ENCODE peak calls at places on chromosome 11, in six cellular contexts. One of them, this sample, is unnamed.

GRCh38 chr11:94169516-94169915 is 40.9 kb downstream of the PANX1 start:
- DNase-seq in IMR-90: no peak
- DNase-seq in H9: no peak
- DNase-seq in neuronal stem cell: no peak
- DNase-seq in mesendoderm: peak; percentile 62
- DNase-seq in H1: no peak
- DNase-seq in this sample: no peak

GRCh38 chr11:93123351-93123898 is 74.4 kb downstream of the SLC36A4 start:
- DNase-seq in IMR-90: peak; percentile 54
- DNase-seq in H9: no peak
- DNase-seq in neuronal stem cell: no peak
- DNase-seq in mesendoderm: no peak
- DNase-seq in H1: no peak
- DNase-seq in this sample: no peak

GRCh38 chr11:34492806-34493414 is 20.7 kb downstream of the ELF5 start:
- DNase-seq in IMR-90: peak; percentile 51
- DNase-seq in H9: peak; percentile 44
- DNase-seq in neuronal stem cell: peak; percentile 60
- DNase-seq in mesendoderm: peak; percentile 64
- DNase-seq in H1: peak; percentile 7
- DNase-seq in this sample: peak; percentile 59

GRCh38 chr11:15816270-15816871 is 540.0 kb downstream of the SOX6 start:
- DNase-seq in IMR-90: peak; percentile 92
- DNase-seq in H9: no peak
- DNase-seq in neuronal stem cell: no peak
- DNase-seq in mesendoderm: peak; percentile 10
- DNase-seq in H1: no peak
- DNase-seq in this sample: peak; percentile 92

GRCh38 chr11:35313066-35313765 is 106.1 kb downstream of the SLC1A2 start:
- DNase-seq in IMR-90: no peak
- DNase-seq in H9: no peak
- DNase-seq in neuronal stem cell: no peak
- DNase-seq in mesendoderm: no peak
- DNase-seq in H1: no peak
- DNase-seq in this sample: no peak

GRCh38 chr11:14386895-14387480 is 28.0 kb upstream of the RRAS2 start:
- DNase-seq in IMR-90: peak; percentile 89
- DNase-seq in H9: peak; percentile 78
- DNase-seq in neuronal stem cell: peak; percentile 70
- DNase-seq in mesendoderm: peak; percentile 98
- DNase-seq in H1: peak; percentile 15
- DNase-seq in this sample: peak; percentile 83

GRCh38 chr11:75371930-75372876 is 20.7 kb upstream of the ARRB1 start:
- DNase-seq in IMR-90: no peak
- DNase-seq in H9: no peak
- DNase-seq in neuronal stem cell: no peak
- DNase-seq in mesendoderm: no peak
- DNase-seq in H1: no peak
- DNase-seq in this sample: peak; percentile 70

GRCh38 chr11:34609850-34610249 is 11.0 kb upstream of the EHF start:
- DNase-seq in IMR-90: no peak
- DNase-seq in H9: no peak
- DNase-seq in neuronal stem cell: no peak
- DNase-seq in mesendoderm: no peak
- DNase-seq in H1: no peak
- DNase-seq in this sample: no peak

GRCh38 chr11:76107946-76108345 is 98.4 kb downstream of the WNT11 start:
- DNase-seq in IMR-90: no peak
- DNase-seq in H9: no peak
- DNase-seq in neuronal stem cell: no peak
- DNase-seq in mesendoderm: no peak
- DNase-seq in H1: no peak
- DNase-seq in this sample: no peak

GRCh38 chr11:67613960-67614715 is 7.4 kb downstream of the NDUFV1 start:
- DNase-seq in IMR-90: peak; percentile 13
- DNase-seq in H9: peak; percentile 86
- DNase-seq in neuronal stem cell: peak; percentile 69
- DNase-seq in mesendoderm: peak; percentile 70
- DNase-seq in H1: no peak
- DNase-seq in this sample: peak; percentile 49

GRCh38 chr11:79396001-79396400 is 44.8 kb downstream of the TENM4 start:
- DNase-seq in IMR-90: no peak
- DNase-seq in H9: no peak
- DNase-seq in neuronal stem cell: no peak
- DNase-seq in mesendoderm: no peak
- DNase-seq in H1: no peak
- DNase-seq in this sample: no peak

GRCh38 chr11:827861-828167 is at the start of gene CRACR2B:
- DNase-seq in IMR-90: no peak
- DNase-seq in H9: no peak
- DNase-seq in neuronal stem cell: no peak
- DNase-seq in mesendoderm: no peak
- DNase-seq in H1: no peak
- DNase-seq in this sample: no peak

GRCh38 chr11:78850078-78850477 is 275.4 kb upstream of the NARS2 start:
- DNase-seq in IMR-90: no peak
- DNase-seq in H9: no peak
- DNase-seq in neuronal stem cell: no peak
- DNase-seq in mesendoderm: no peak
- DNase-seq in H1: no peak
- DNase-seq in this sample: no peak

GRCh38 chr11:100536979-100537378 is 150.1 kb upstream of the ARHGAP42 start:
- DNase-seq in IMR-90: no peak
- DNase-seq in H9: no peak
- DNase-seq in neuronal stem cell: no peak
- DNase-seq in mesendoderm: no peak
- DNase-seq in H1: no peak
- DNase-seq in this sample: no peak

GRCh38 chr11:93484716-93485115 is 58.5 kb downstream of the SMCO4 start:
- DNase-seq in IMR-90: peak; percentile 62
- DNase-seq in H9: no peak
- DNase-seq in neuronal stem cell: no peak
- DNase-seq in mesendoderm: no peak
- DNase-seq in H1: no peak
- DNase-seq in this sample: no peak

GRCh38 chr11:134536677-134537076 is 124.6 kb upstream of the B3GAT1 start:
- DNase-seq in IMR-90: no peak
- DNase-seq in H9: no peak
- DNase-seq in neuronal stem cell: no peak
- DNase-seq in mesendoderm: no peak
- DNase-seq in H1: no peak
- DNase-seq in this sample: no peak

GRCh38 chr11:26944866-26945664 is 48.8 kb upstream of the FIBIN start:
- DNase-seq in IMR-90: peak; percentile 53
- DNase-seq in H9: no peak
- DNase-seq in neuronal stem cell: no peak
- DNase-seq in mesendoderm: no peak
- DNase-seq in H1: no peak
- DNase-seq in this sample: no peak

GRCh38 chr11:88174627-88175003 is 628 bp downstream of the RAB38 start:
- DNase-seq in IMR-90: peak; percentile 86
- DNase-seq in H9: peak; percentile 41
- DNase-seq in neuronal stem cell: peak; percentile 29
- DNase-seq in mesendoderm: peak; percentile 51
- DNase-seq in H1: peak; percentile 5
- DNase-seq in this sample: peak; percentile 90

GRCh38 chr11:68965901-68966868 is 14.6 kb downstream of the MRGPRD start:
- DNase-seq in IMR-90: no peak
- DNase-seq in H9: no peak
- DNase-seq in neuronal stem cell: no peak
- DNase-seq in mesendoderm: no peak
- DNase-seq in H1: no peak
- DNase-seq in this sample: no peak

GRCh38 chr11:118870396-118871343 is 13.0 kb upstream of the CXCR5 start:
- DNase-seq in IMR-90: peak; percentile 13
- DNase-seq in H9: no peak
- DNase-seq in neuronal stem cell: no peak
- DNase-seq in mesendoderm: peak; percentile 35
- DNase-seq in H1: no peak
- DNase-seq in this sample: no peak

GRCh38 chr11:134414036-134414731 is 2.1 kb upstream of the B3GAT1 start:
- DNase-seq in IMR-90: no peak
- DNase-seq in H9: no peak
- DNase-seq in neuronal stem cell: no peak
- DNase-seq in mesendoderm: no peak
- DNase-seq in H1: no peak
- DNase-seq in this sample: no peak

GRCh38 chr11:112229746-112230433 is 3.7 kb downstream of the PTS start:
- DNase-seq in IMR-90: peak; percentile 86
- DNase-seq in H9: no peak
- DNase-seq in neuronal stem cell: no peak
- DNase-seq in mesendoderm: no peak
- DNase-seq in H1: no peak
- DNase-seq in this sample: peak; percentile 90

GRCh38 chr11:104043678-104044239 is 7.3 kb downstream of the DDI1 start:
- DNase-seq in IMR-90: peak; percentile 80
- DNase-seq in H9: no peak
- DNase-seq in neuronal stem cell: no peak
- DNase-seq in mesendoderm: no peak
- DNase-seq in H1: no peak
- DNase-seq in this sample: peak; percentile 3

GRCh38 chr11:71505001-71505400 is 22.1 kb upstream of the KRTAP5-7 start:
- DNase-seq in IMR-90: no peak
- DNase-seq in H9: no peak
- DNase-seq in neuronal stem cell: no peak
- DNase-seq in mesendoderm: no peak
- DNase-seq in H1: no peak
- DNase-seq in this sample: no peak

GRCh38 chr11:69260622-69261021 is 33.3 kb upstream of the MYEOV start:
- DNase-seq in IMR-90: no peak
- DNase-seq in H9: no peak
- DNase-seq in neuronal stem cell: no peak
- DNase-seq in mesendoderm: no peak
- DNase-seq in H1: no peak
- DNase-seq in this sample: peak; percentile 18

GRCh38 chr11:95068549-95068948 is 1.8 kb downstream of the SRSF8 start:
- DNase-seq in IMR-90: peak; percentile 87
- DNase-seq in H9: peak; percentile 45
- DNase-seq in neuronal stem cell: peak; percentile 38
- DNase-seq in mesendoderm: peak; percentile 66
- DNase-seq in H1: no peak
- DNase-seq in this sample: peak; percentile 97

GRCh38 chr11:76802621-76803020 is 19.5 kb downstream of the TSKU start:
- DNase-seq in IMR-90: no peak
- DNase-seq in H9: no peak
- DNase-seq in neuronal stem cell: no peak
- DNase-seq in mesendoderm: no peak
- DNase-seq in H1: no peak
- DNase-seq in this sample: no peak

GRCh38 chr11:86681039-86681745 is 8.8 kb upstream of the ME3 start:
- DNase-seq in IMR-90: no peak
- DNase-seq in H9: no peak
- DNase-seq in neuronal stem cell: no peak
- DNase-seq in mesendoderm: no peak
- DNase-seq in H1: no peak
- DNase-seq in this sample: no peak

GRCh38 chr11:123272565-123272964 is 77.5 kb upstream of the CLMP start:
- DNase-seq in IMR-90: no peak
- DNase-seq in H9: no peak
- DNase-seq in neuronal stem cell: no peak
- DNase-seq in mesendoderm: no peak
- DNase-seq in H1: no peak
- DNase-seq in this sample: no peak

GRCh38 chr11:106222626-106223025 is 145.2 kb downstream of the AASDHPPT start:
- DNase-seq in IMR-90: no peak
- DNase-seq in H9: no peak
- DNase-seq in neuronal stem cell: no peak
- DNase-seq in mesendoderm: peak; percentile 27
- DNase-seq in H1: no peak
- DNase-seq in this sample: no peak

GRCh38 chr11:68471360-68472340 is 11.1 kb downstream of the PPP6R3 start:
- DNase-seq in IMR-90: peak; percentile 29
- DNase-seq in H9: no peak
- DNase-seq in neuronal stem cell: no peak
- DNase-seq in mesendoderm: no peak
- DNase-seq in H1: no peak
- DNase-seq in this sample: no peak

GRCh38 chr11:14015711-14016110 is 53.2 kb downstream of the SPON1 start:
- DNase-seq in IMR-90: peak; percentile 81
- DNase-seq in H9: peak; percentile 46
- DNase-seq in neuronal stem cell: peak; percentile 5
- DNase-seq in mesendoderm: peak; percentile 94
- DNase-seq in H1: no peak
- DNase-seq in this sample: peak; percentile 47

GRCh38 chr11:78138281-78138680 is 1.1 kb downstream of the ALG8 start:
- DNase-seq in IMR-90: peak; percentile 16
- DNase-seq in H9: no peak
- DNase-seq in neuronal stem cell: no peak
- DNase-seq in mesendoderm: no peak
- DNase-seq in H1: no peak
- DNase-seq in this sample: no peak

GRCh38 chr11:9570313-9570712 is 3.2 kb upstream of the WEE1 start:
- DNase-seq in IMR-90: no peak
- DNase-seq in H9: no peak
- DNase-seq in neuronal stem cell: no peak
- DNase-seq in mesendoderm: no peak
- DNase-seq in H1: no peak
- DNase-seq in this sample: no peak
- H3K79me1 ChIP-seq in IMR-90: peaks cover 25% of the 10 kb centered on the region
- H3K79me1 ChIP-seq in H9: no peaks in the 10 kb centered on the region
- H3K79me1 ChIP-seq in neuronal stem cell: no peaks in the 10 kb centered on the region
- H3K79me1 ChIP-seq in mesendoderm: no peaks in the 10 kb centered on the region
- H3K79me1 ChIP-seq in H1: no peaks in the 10 kb centered on the region
- H3K79me1 ChIP-seq in this sample: peaks cover 4% of the 10 kb centered on the region

GRCh38 chr11:44766112-44766971 is 39.6 kb downstream of the TSPAN18 start:
- DNase-seq in IMR-90: peak; percentile 93
- DNase-seq in H9: peak; percentile 22
- DNase-seq in neuronal stem cell: no peak
- DNase-seq in mesendoderm: peak; percentile 79
- DNase-seq in H1: no peak
- DNase-seq in this sample: peak; percentile 94
- H2BK15ac ChIP-seq in IMR-90: peak overlapping the region; percentile 35
- H2BK15ac ChIP-seq in H9: no peak overlapping the region
- H2BK15ac ChIP-seq in neuronal stem cell: no peak overlapping the region
- H2BK15ac ChIP-seq in mesendoderm: no peak overlapping the region
- H2BK15ac ChIP-seq in H1: no peak overlapping the region
- H2BK15ac ChIP-seq in this sample: peak overlapping the region; percentile 48

DNA sequence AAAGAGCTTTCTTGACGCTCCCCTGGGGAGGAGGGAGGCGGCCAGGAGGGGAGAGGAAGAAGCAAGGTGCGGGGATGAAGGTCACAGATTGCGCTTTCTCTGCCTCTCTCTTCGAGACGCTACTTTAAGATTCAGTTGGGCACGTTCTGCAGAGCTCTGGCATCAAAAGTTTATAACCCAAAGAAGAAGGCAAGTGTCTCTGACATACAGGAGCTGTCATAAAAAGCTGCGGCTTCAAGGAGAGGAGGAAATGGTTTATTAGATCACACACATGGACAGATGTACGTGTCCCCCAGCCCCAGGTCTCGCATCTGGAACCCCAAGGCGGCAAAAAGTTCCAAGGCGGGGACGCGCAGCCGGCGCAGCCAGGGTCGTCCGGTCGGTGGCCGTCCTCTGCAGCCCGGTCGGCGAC is 589.0 kb downstream of the OPCML start:
- DNase-seq in IMR-90: no peak
- DNase-seq in H9: no peak
- DNase-seq in neuronal stem cell: peak; percentile 6
- DNase-seq in mesendoderm: no peak
- DNase-seq in H1: no peak
- DNase-seq in this sample: peak; percentile 14
- H3K79me1 ChIP-seq in IMR-90: no peaks in the 10 kb centered on the region
- H3K79me1 ChIP-seq in H9: no peaks in the 10 kb centered on the region
- H3K79me1 ChIP-seq in neuronal stem cell: no peaks in the 10 kb centered on the region
- H3K79me1 ChIP-seq in mesendoderm: no peaks in the 10 kb centered on the region
- H3K79me1 ChIP-seq in H1: no peaks in the 10 kb centered on the region
- H3K79me1 ChIP-seq in this sample: no peaks in the 10 kb centered on the region

GRCh38 chr11:131192628-131193027 is 177.8 kb upstream of the NTM start:
- DNase-seq in IMR-90: no peak
- DNase-seq in H9: no peak
- DNase-seq in neuronal stem cell: no peak
- DNase-seq in mesendoderm: no peak
- DNase-seq in H1: no peak
- DNase-seq in this sample: no peak
- H2BK15ac ChIP-seq in IMR-90: no peak overlapping the region
- H2BK15ac ChIP-seq in H9: no peak overlapping the region
- H2BK15ac ChIP-seq in neuronal stem cell: no peak overlapping the region
- H2BK15ac ChIP-seq in mesendoderm: no peak overlapping the region
- H2BK15ac ChIP-seq in H1: no peak overlapping the region
- H2BK15ac ChIP-seq in this sample: no peak overlapping the region

This sample was measured in mesenchymal stem cell.